ENCODE peak calls at places on chromosomes 13 and 19, in four cellular contexts. L is K562, N is HepG2, M is H1. G is an unnamed sample.

GRCh38 chr13:102704238-102704750 is 9.4 kb upstream of the METTL21C start:
- DNase-seq in L (no peak), N (no peak), M (no peak), G (no peak)

GRCh38 chr13:78609464-78610205 is 6.3 kb upstream of the POU4F1 start:
- DNase-seq in L (no peak), N (no peak), M (no peak), G (no peak)

GRCh38 chr13:107271226-107271625 is 703.3 kb upstream of the ARGLU1 start:
- DNase-seq in L (no peak), N (no peak), M (peak), G (no peak)

GRCh38 chr13:28819046-28819747 is 942 bp upstream of the MTUS2 start:
- DNase-seq in L (no peak), N (no peak), M (no peak), G (no peak)

GRCh38 chr13:27806744-27807387 is 14.6 kb downstream of the GSX1 start:
- DNase-seq in L (no peak), N (no peak), M (no peak), G (no peak)

GRCh38 chr19:29805026-29805925 is 6.5 kb upstream of the CCNE1 start:
- DNase-seq in L (no peak), N (peak), M (no peak), G (no peak)

GRCh38 chr13:24348385-24348784 is 39.0 kb downstream of the C1QTNF9 start:
- DNase-seq in L (no peak), N (no peak), M (no peak), G (no peak)

GRCh38 chr13:95155093-95155492 is 146.2 kb downstream of the ABCC4 start:
- DNase-seq in L (no peak), N (no peak), M (no peak), G (no peak)

GRCh38 chr13:38785047-38785446 is 98.2 kb downstream of the FREM2 start:
- DNase-seq in L (no peak), N (no peak), M (no peak), G (no peak)

GRCh38 chr13:111943229-111943795 is 123.6 kb upstream of the SOX1 start:
- DNase-seq in L (no peak), N (no peak), M (no peak), G (no peak)

GRCh38 chr13:50419466-50419865 is 404.2 kb downstream of the KCNRG start:
- DNase-seq in L (no peak), N (no peak), M (no peak), G (no peak)

GRCh38 chr19:31266196-31266595 is 83.0 kb downstream of the TSHZ3 start:
- DNase-seq in L (no peak), N (no peak), M (no peak), G (no peak)

GRCh38 chr13:18944501-18945068 is 237.0 kb downstream of the TUBA3C start:
- DNase-seq in L (no peak), N (no peak), M (no peak), G (no peak)

GRCh38 chr19:6459356-6460098 is at the start of gene SLC25A23:
- DNase-seq in L (peak), N (peak), M (peak), G (peak)
- TF ChIP-seq FOSL1 in L (no peak), N (no peak), M (no peak), G (no peak)

GRCh38 chr19:48458016-48458415 is 2.6 kb downstream of the KCNJ14 start:
- DNase-seq in L (no peak), N (no peak), M (no peak), G (no peak)
- TF ChIP-seq FOSL1 in L (no peak), N (no peak), M (no peak), G (no peak)

GRCh38 chr19:6963937-6964336 is 57.3 kb downstream of the MBD3L2B start:
- DNase-seq in L (peak), N (no peak), M (no peak), G (peak)
- TF ChIP-seq FOSL1 in L (no peak), N (no peak), M (no peak), G (no peak)

GRCh38 chr13:67620665-67621064 is 390.5 kb upstream of the PCDH9 start:
- DNase-seq in L (no peak), N (no peak), M (no peak), G (no peak)
- TF ChIP-seq FOSL1 in L (no peak), N (no peak), M (no peak), G (no peak)

GRCh38 chr13:80348750-80349149 is 7.8 kb upstream of the SPRY2 start:
- DNase-seq in L (no peak), N (no peak), M (no peak), G (no peak)
- TF ChIP-seq FOSL1 in L (no peak), N (no peak), M (no peak), G (no peak)

DNA sequence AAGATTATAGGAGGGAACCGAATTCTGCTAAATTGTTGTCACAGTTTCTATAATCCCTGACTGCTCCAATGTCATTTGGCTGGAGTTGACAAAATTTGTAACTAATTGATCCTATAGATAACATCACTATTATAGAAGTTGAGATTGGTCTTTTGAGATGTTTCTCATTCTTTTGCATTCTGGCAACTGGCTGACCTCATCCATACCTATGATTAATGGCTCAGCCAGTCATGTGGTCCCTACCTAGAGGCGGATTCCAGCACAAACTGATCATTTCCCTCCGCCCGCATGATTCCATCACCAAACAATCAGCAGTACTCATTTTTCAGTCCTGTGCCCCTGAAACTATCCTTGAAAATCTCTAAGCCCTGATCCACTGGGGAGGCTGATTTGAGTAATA is 4.2 kb downstream of the PSG2 start:
- DNase-seq in L (no peak), N (no peak), M (no peak), G (no peak)
- TF ChIP-seq FOSL1 in L (no peak), N (no peak), M (no peak), G (no peak)

GRCh38 chr13:32989331-32989730 is 26.9 kb upstream of the KL start:
- DNase-seq in L (no peak), N (no peak), M (no peak), G (no peak)
- TF ChIP-seq FOSL1 in L (no peak), N (no peak), M (no peak), G (no peak)

G was measured in HCT116.